ENCODE peak calls at places on chromosomes 4 and X, in seven cellular contexts. C is T-cell; V is stimulated activated naive CD4-positive, alpha-beta T cell treated with Interleukin-2 at 50 U/mL for 16 hours; R is ovary; T is SW 1271; G is HTR-8/SVneo; J is T follicular helper cell. E is an unnamed sample.
A peak's percentile ranks its signal among the peaks of the same experiment; 100 is the strongest.

GRCh38 chr4:137390707-137391106 is 141.6 kb downstream of the PCDH18 start:
- DNase-seq in R (no peak), T (no peak), G (no peak), V (no peak), C (no peak), J (no peak), E (no peak)

GRCh38 chr4:80153800-80154546 is 43.3 kb upstream of the PRDM8 start:
- DNase-seq in V (no peak), T (no peak), R (no peak), J (no peak), G (no peak), C (no peak), E (no peak)

GRCh38 chrX:114976321-114976720 is 41.1 kb downstream of the IL13RA2 start:
- DNase-seq in R (no peak), T (no peak), G (no peak), J (no peak), C (no peak), V (no peak), E (peak; percentile 30)

GRCh38 chrX:40097101-40097491 is 662 bp downstream of the BCOR start:
- DNase-seq in R (peak; percentile 50), V (peak; percentile 35), T (no peak), G (no peak), C (no peak), J (no peak), E (no peak)

GRCh38 chrX:108701633-108702032 is 34.7 kb downstream of the IRS4 start:
- DNase-seq in T (no peak), C (no peak), V (no peak), G (no peak), J (no peak), R (no peak), E (no peak)

GRCh38 chr4:150385606-150386005 is 196.3 kb upstream of the MAB21L2 start:
- DNase-seq in T (peak; percentile 4), J (no peak), V (no peak), R (no peak), C (no peak), G (peak; percentile 35), E (peak; percentile 85)

GRCh38 chrX:11629593-11630211 is 36.0 kb downstream of the ARHGAP6 start:
- DNase-seq in C (no peak), G (peak; percentile 0), V (no peak), R (peak; percentile 21), J (no peak), T (no peak), E (peak; percentile 57)

GRCh38 chr4:128039568-128039967 is 21.5 kb upstream of the LARP1B start:
- DNase-seq in J (no peak), T (no peak), V (no peak), R (no peak), G (no peak), C (no peak), E (no peak)

GRCh38 chrX:84469226-84469625 is 33.0 kb downstream of the HDX start:
- DNase-seq in T (no peak), G (peak; percentile 0), C (no peak), R (no peak), J (no peak), V (no peak), E (peak; percentile 16)

GRCh38 chr4:955161-955921 is 18.0 kb downstream of the DGKQ start:
- DNase-seq in R (no peak), C (no peak), V (no peak), G (no peak), T (no peak), J (no peak), E (no peak)

GRCh38 chr4:124053872-124054538 is 657.4 kb downstream of the SPRY1 start:
- DNase-seq in C (no peak), R (no peak), T (no peak), J (no peak), G (no peak), V (no peak), E (peak; percentile 14)

GRCh38 chrX:126819429-126819828 is at the start of gene PRR32:
- DNase-seq in J (no peak), R (no peak), T (no peak), G (no peak), V (no peak), C (no peak), E (no peak)

GRCh38 chr4:15479913-15480185 is 10.2 kb downstream of the CC2D2A start:
- DNase-seq in R (no peak), J (no peak), V (no peak), T (no peak), G (no peak), C (no peak), E (no peak)

GRCh38 chr4:169640261-169640880 is 20.0 kb downstream of the CLCN3 start:
- DNase-seq in J (no peak), G (no peak), R (no peak), T (no peak), V (no peak), C (no peak), E (no peak)

GRCh38 chrX:48616575-48616974 is 19.3 kb downstream of the WDR13 start:
- DNase-seq in V (no peak), T (no peak), R (no peak), G (no peak), C (no peak), J (no peak), E (no peak)

GRCh38 chrX:153744210-153745066 is 19.6 kb upstream of the PLXNB3 start:
- DNase-seq in V (no peak), G (no peak), C (no peak), J (no peak), R (no peak), T (no peak), E (no peak)

GRCh38 chrX:42151808-42152207 is 228.5 kb upstream of the CASK start:
- DNase-seq in R (no peak), G (no peak), T (no peak), V (no peak), J (no peak), C (no peak), E (no peak)

GRCh38 chrX:45138525-45138924 is 62.2 kb downstream of the DIPK2B start:
- DNase-seq in J (no peak), C (no peak), V (no peak), G (no peak), T (no peak), R (no peak), E (no peak)

GRCh38 chrX:40207626-40208025 is 109.9 kb upstream of the BCOR start:
- DNase-seq in R (no peak), C (no peak), G (peak; percentile 23), T (no peak), V (no peak), J (no peak), E (no peak)

GRCh38 chr4:128978985-128979384 is 114.4 kb downstream of the SCLT1 start:
- DNase-seq in G (no peak), J (no peak), R (no peak), C (no peak), T (no peak), V (no peak), E (no peak)

GRCh38 chr4:79198886-79199591 is 126.8 kb downstream of the NAA11 start:
- DNase-seq in R (no peak), T (no peak), C (no peak), J (no peak), G (no peak), V (no peak), E (no peak)

GRCh38 chr4:76546282-76547166 is 111.5 kb downstream of the SHROOM3 start:
- DNase-seq in G (peak; percentile 5), J (no peak), R (peak; percentile 24), T (peak; percentile 51), V (no peak), C (no peak), E (peak; percentile 84)

GRCh38 chrX:106726485-106727437 is at the start of gene RNF128:
- DNase-seq in J (peak; percentile 1), C (no peak), V (no peak), T (no peak), R (peak; percentile 25), G (no peak), E (no peak)

GRCh38 chr4:111064342-111064993 is 441.6 kb upstream of the PITX2 start:
- DNase-seq in T (no peak), J (no peak), G (peak; percentile 41), V (no peak), R (no peak), C (no peak), E (peak; percentile 4)

GRCh38 chr4:2101346-2102044 is 42.4 kb downstream of the NAT8L start:
- DNase-seq in V (no peak), J (no peak), T (no peak), R (no peak), G (peak; percentile 52), C (no peak), E (no peak)

GRCh38 chr4:105210901-105211300 is 64.2 kb downstream of the TET2 start:
- DNase-seq in R (no peak), T (no peak), V (no peak), J (no peak), G (no peak), C (no peak), E (no peak)

GRCh38 chr4:42167709-42168108 is 15.3 kb upstream of the BEND4 start:
- DNase-seq in J (no peak), V (no peak), G (no peak), R (no peak), C (no peak), T (no peak), E (no peak)

GRCh38 chrX:107571296-107571998 is 56.9 kb upstream of the PRPS1 start:
- DNase-seq in G (no peak), C (no peak), V (no peak), J (no peak), R (no peak), T (peak; percentile 11), E (peak; percentile 82)

GRCh38 chrX:15564981-15565579 is 35.7 kb downstream of the ACE2 start:
- DNase-seq in J (no peak), V (peak; percentile 0), C (no peak), G (peak; percentile 17), T (no peak), R (peak; percentile 34), E (no peak)

GRCh38 chrX:68681443-68681941 is 34.0 kb downstream of the STARD8 start:
- DNase-seq in J (no peak), V (no peak), R (no peak), C (no peak), G (no peak), T (no peak), E (no peak)

GRCh38 chr4:81355136-81355535 is 116.6 kb downstream of the RASGEF1B start:
- DNase-seq in R (no peak), J (no peak), T (no peak), V (no peak), C (no peak), G (no peak), E (no peak)

GRCh38 chr4:37780444-37781133 is 45.9 kb upstream of the PGM2 start:
- DNase-seq in V (peak; percentile 1), J (peak; percentile 46), R (no peak), G (no peak), C (peak; percentile 68), T (no peak), E (no peak)

GRCh38 chrX:53795583-53795982 is 109.1 kb upstream of the HUWE1 start:
- DNase-seq in R (no peak), G (no peak), C (no peak), T (no peak), V (no peak), J (no peak), E (peak; percentile 4)

GRCh38 chr4:138175337-138175794 is 66.8 kb downstream of the SLC7A11 start:
- DNase-seq in C (no peak), R (no peak), T (no peak), V (no peak), G (no peak), J (no peak), E (no peak)

GRCh38 chrX:53882331-53882730 is 161.9 kb downstream of the PHF8 start:
- DNase-seq in V (no peak), J (no peak), T (no peak), G (no peak), R (no peak), C (no peak), E (peak; percentile 23)

GRCh38 chrX:103628386-103629290 is at the start of gene TCEAL1:
- DNase-seq in G (no peak), J (no peak), V (peak; percentile 2), C (peak; percentile 15), T (peak; percentile 49), R (peak; percentile 69), E (no peak)

GRCh38 chr4:152587127-152587526 is 51.2 kb upstream of the FBXW7 start:
- DNase-seq in J (no peak), T (no peak), V (no peak), R (no peak), G (no peak), C (no peak), E (no peak)

E was measured in retinal pigment epithelial cell.